ENCODE peak calls at places on chromosomes 16 and 17, in seven cellular contexts. F is cardiac muscle cell, D is tibial nerve, Q is NCI-H510A treated with DMSO at 0.1 percent for 48 hours, K is EH, N is fibroblast of the aortic adventitia, A is HS-27A. B is an unnamed sample.

GRCh38 chr17:7854851-7855642 is at the start of gene TMEM88:
- DNase-seq in F (peak; percentile 27), D (no peak), Q (no peak), K (no peak), N (peak; percentile 15), A (no peak), B (no peak)

GRCh38 chr17:51395621-51396020 is 135.3 kb downstream of the UTP18 start:
- DNase-seq in F (no peak), D (no peak), Q (no peak), K (no peak), N (no peak), A (no peak), B (no peak)

GRCh38 chr16:70250748-70251650 is 741 bp downstream of the EXOSC6 start:
- DNase-seq in F (peak; percentile 65), D (no peak), Q (no peak), K (peak; percentile 56), N (peak; percentile 48), A (no peak), B (peak; percentile 56)

GRCh38 chr17:48460055-48460454 is 30.0 kb upstream of the SKAP1 start:
- DNase-seq in F (no peak), D (no peak), Q (no peak), K (no peak), N (no peak), A (no peak), B (no peak)

GRCh38 chr17:27471321-27472269 is 15.3 kb downstream of the KSR1 start:
- DNase-seq in F (no peak), D (no peak), Q (no peak), K (no peak), N (no peak), A (no peak), B (no peak)

GRCh38 chr16:17511340-17511739 is 40.6 kb upstream of the XYLT1 start:
- DNase-seq in F (no peak), D (peak; percentile 14), Q (no peak), K (peak; percentile 92), N (peak; percentile 73), A (no peak), B (no peak)

GRCh38 chr17:33039874-33040273 is 48.2 kb downstream of the SPACA3 start:
- DNase-seq in F (peak; percentile 84), D (no peak), Q (no peak), K (peak; percentile 89), N (peak; percentile 67), A (no peak), B (no peak)

GRCh38 chr17:685006-685405 is 29.6 kb downstream of the VPS53 start:
- DNase-seq in F (no peak), D (no peak), Q (no peak), K (no peak), N (no peak), A (no peak), B (no peak)

GRCh38 chr17:30290077-30290476 is 1.7 kb downstream of the BLMH start:
- DNase-seq in F (no peak), D (no peak), Q (no peak), K (no peak), N (no peak), A (no peak), B (no peak)

GRCh38 chr17:13353590-13353989 is 248.1 kb downstream of the HS3ST3A1 start:
- DNase-seq in F (peak; percentile 59), D (no peak), Q (no peak), K (peak; percentile 48), N (peak; percentile 93), A (no peak), B (no peak)

B was measured in myocyte.